ENCODE peak calls at places on chromosomes 4 and X, in five cellular contexts. C is IMR-90, H is MM.1S, S is left ventricle myocardium inferior, F is fibroblast of the aortic adventitia. J is an unnamed sample.

GRCh38 chr4:154086247-154086646 is 297.4 kb upstream of the SFRP2 start:
- DNase-seq in C (no peak), H (no peak), F (no peak), S (no peak), J (no peak)

GRCh38 chr4:81623434-81623833 is 151.7 kb upstream of the RASGEF1B start:
- DNase-seq in F (no peak), S (no peak), C (no peak), H (no peak), J (no peak)

GRCh38 chrX:46737462-46737861 is 21.5 kb downstream of the SLC9A7 start:
- DNase-seq in C (peak), S (no peak), H (no peak), F (peak), J (no peak)

GRCh38 chrX:129876734-129877395 is 29.1 kb upstream of the UTP14A start:
- DNase-seq in C (peak), S (no peak), H (no peak), F (peak), J (no peak)

GRCh38 chr4:79022529-79022928 is 83.3 kb upstream of the PAQR3 start:
- DNase-seq in F (no peak), H (no peak), C (no peak), S (no peak), J (no peak)

GRCh38 chrX:47648376-47648775 is 2.0 kb downstream of the ELK1 start:
- DNase-seq in C (peak), S (no peak), H (no peak), F (no peak), J (no peak)

GRCh38 chr4:140296871-140297570 is 76.4 kb upstream of the SCOC start:
- DNase-seq in C (no peak), H (no peak), F (no peak), S (no peak), J (no peak)

GRCh38 chr4:150261571-150261970 is 183.3 kb downstream of the DCLK2 start:
- DNase-seq in H (no peak), F (peak), S (no peak), C (no peak), J (no peak)

GRCh38 chrX:127259742-127260141 is 440.2 kb downstream of the PRR32 start:
- DNase-seq in F (no peak), S (no peak), H (no peak), C (no peak), J (no peak)

GRCh38 chr4:38670939-38671593 is 7.1 kb downstream of the KLF3 start:
- DNase-seq in F (no peak), S (no peak), H (no peak), C (no peak), J (no peak)

GRCh38 chr4:7104366-7105031 is 36.6 kb upstream of the GRPEL1 start:
- DNase-seq in F (no peak), H (no peak), S (no peak), C (no peak), J (no peak)

GRCh38 chrX:31497086-31497485 is 425.2 kb upstream of the FTHL17 start:
- DNase-seq in S (no peak), F (peak), C (peak), H (no peak), J (no peak)

GRCh38 chrX:125436855-125437254 is 117.2 kb downstream of the TEX13C start:
- DNase-seq in S (no peak), H (peak), C (no peak), F (no peak), J (no peak)

GRCh38 chr4:140186651-140187315 is 32.8 kb upstream of the MAML3 start:
- DNase-seq in S (no peak), F (peak), C (peak), H (no peak), J (no peak)

GRCh38 chr4:87919951-87920350 is 55.6 kb upstream of the SPP1 start:
- DNase-seq in C (no peak), H (no peak), F (no peak), S (no peak), J (no peak)

GRCh38 chrX:131792789-131793462 is 230.2 kb upstream of the STK26 start:
- DNase-seq in H (peak), S (no peak), F (peak), C (peak), J (no peak)

GRCh38 chr4:126859872-126860271 is 772.9 kb upstream of the INTU start:
- DNase-seq in F (no peak), H (no peak), S (no peak), C (no peak), J (no peak)

GRCh38 chr4:94171616-94172015 is 36.0 kb upstream of the SMARCAD1 start:
- DNase-seq in C (no peak), S (no peak), F (no peak), H (no peak), J (no peak)

GRCh38 chr4:7598939-7599790 is 164.4 kb upstream of the PSAPL1 start:
- DNase-seq in S (no peak), C (no peak), F (no peak), H (no peak), J (no peak)

GRCh38 chr4:125517831-125518230 is 203.1 kb downstream of the FAT4 start:
- DNase-seq in H (no peak), C (no peak), F (peak), S (no peak), J (no peak)

DNA sequence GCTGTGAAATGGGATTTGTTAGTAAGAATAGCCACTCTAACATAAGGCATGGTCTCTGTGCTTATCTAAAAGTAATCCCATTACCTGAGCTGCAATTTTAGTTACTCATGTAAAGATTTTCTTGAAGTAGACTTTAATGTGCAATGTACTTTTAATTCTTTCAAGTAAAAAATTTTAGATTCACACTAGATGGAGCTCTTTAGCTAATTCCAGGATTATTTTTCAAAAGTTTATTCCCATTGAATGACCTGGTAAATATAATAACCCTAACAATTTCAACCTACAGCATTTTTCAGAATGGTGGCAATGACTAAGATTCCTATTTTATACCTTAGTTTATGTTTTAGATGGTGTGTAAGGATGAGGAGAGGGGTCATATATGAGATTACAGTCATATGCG is 18.1 kb downstream of the USP38 start:
- DNase-seq in C (no peak), S (no peak), F (peak), H (peak), J (no peak)
- TF ChIP-seq CTCF in C (peak), S (peak), F (peak), H (peak), J (peak)

DNA sequence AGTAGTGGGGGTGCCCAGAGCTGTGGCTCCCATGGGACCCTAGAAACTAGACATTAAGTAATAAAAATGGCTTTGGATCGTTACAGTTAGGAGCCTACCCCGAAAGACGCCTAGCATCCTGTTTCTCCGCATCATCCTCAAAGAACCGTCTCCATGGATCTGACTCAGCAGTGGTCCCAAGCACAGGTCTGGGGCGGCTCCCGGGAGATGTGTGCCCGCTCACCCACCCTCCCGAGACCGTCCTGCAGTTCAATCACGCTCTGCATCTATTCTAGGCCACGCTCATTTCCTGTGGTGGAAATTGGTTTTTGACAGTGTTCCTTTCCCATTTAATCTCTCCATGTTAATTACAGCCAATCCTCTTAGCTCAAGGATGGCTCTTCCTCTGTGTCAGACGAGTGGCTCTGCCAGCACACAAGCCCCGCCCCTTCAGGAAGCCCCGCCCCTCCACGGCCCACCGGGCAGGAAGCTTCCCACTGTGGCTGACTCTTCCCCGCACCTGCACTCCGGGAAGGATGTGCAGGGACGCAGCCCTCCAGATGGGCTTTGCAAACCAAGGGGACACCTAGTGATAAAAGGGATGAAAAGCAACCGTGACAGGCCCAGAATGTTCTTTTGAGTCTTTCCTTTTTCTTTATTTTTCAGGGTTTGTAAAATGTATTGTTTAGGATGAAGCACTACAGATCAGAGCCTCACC is 34.5 kb upstream of the HELT start:
- DNase-seq in S (peak), F (peak), C (peak), H (peak), J (no peak)
- TF ChIP-seq CTCF in S (peak), F (peak), C (peak), H (peak), J (peak)

DNA sequence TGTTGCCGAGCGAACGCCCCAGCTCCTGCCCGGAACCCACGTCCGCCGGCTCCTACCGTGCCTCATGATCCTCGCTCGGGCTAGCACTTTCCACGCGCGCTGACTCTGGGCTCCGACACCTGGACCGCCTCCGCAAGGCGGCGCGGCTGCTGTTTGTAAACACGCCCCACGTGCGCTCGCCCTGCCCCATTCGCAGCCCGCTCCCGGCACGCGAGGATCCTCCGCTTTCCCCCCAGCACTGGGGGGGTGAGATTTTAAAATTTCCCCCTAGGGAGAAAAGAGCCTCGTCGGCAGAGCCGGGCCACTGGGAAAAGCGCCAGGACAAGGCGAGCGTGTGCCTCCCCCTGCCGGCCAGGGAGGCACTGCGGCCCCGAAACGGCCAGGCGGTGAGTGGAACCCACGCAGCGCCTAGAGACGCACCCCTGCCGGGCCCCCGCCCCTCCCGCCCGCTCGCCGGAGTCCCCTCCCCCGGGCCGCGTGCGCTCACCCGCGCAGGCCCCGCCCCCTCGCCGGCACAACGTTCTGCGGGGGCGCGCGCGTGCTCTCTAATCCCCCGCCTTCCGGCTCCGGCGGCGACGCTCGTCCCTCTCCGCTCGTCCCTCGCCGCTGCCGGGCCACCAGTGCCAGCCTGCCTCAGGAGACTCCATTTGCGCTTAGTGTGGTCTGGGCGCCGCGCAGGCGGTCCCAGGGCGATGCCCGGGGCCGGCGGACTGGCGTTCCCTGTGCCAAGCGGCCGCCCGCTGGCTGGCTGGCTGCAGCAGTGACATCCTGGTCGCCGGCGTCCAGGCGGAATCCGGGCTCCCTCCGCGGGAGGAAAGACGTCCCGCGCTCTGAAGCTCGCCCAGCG is at the start of gene TIGD2:
- DNase-seq in C (peak), S (peak), H (peak), F (peak), J (peak)
- TF ChIP-seq CTCF in C (peak), S (peak), H (peak), F (peak), J (peak)

DNA sequence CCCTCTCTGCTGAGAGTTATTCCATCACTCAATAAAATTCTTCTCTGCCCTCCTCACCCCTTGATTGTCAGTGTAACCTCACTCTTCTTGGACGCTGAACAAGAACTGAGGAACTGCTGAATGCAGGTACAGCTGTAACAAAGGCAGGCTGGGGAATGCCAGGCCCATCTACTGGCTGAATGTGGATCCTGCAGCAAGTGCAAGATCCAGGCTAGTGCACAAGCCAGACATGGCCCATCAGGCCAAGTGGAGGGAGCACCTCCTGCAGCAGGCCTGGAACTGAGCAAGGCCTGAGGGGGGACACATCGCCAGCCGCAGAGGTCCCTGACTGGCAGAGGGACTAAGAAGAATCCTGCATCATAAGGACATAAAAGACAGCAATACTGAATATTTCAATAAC is 411.8 kb upstream of the PCDH10 start:
- DNase-seq in H (no peak), S (no peak), C (no peak), F (no peak), J (no peak)
- TF ChIP-seq CTCF in H (no peak), S (no peak), C (no peak), F (no peak), J (peak)

J was measured in type B pancreatic cell.